ENCODE peak calls at places on chromosomes 11 and 22, in four cellular contexts. One of them, this sample, is unnamed.

GRCh38 chr11:122983438-122984185 is 2.0 kb upstream of the BSX start:
- DNase-seq in neuronal stem cell: no peak
- DNase-seq in mesenchymal stem cell: no peak
- DNase-seq in mesendoderm: peak
- DNase-seq in this sample: peak

GRCh38 chr11:114353448-114353847 is 46.9 kb downstream of the C11orf71 start:
- DNase-seq in mesenchymal stem cell: no peak
- DNase-seq in mesendoderm: no peak
- DNase-seq in neuronal stem cell: no peak
- DNase-seq in this sample: no peak

GRCh38 chr22:44335903-44336803 is 23.4 kb upstream of the SHISAL1 start:
- DNase-seq in mesenchymal stem cell: no peak
- DNase-seq in mesendoderm: peak
- DNase-seq in neuronal stem cell: no peak
- DNase-seq in this sample: peak

GRCh38 chr11:116890193-116890592 is 52.8 kb upstream of the APOA1 start:
- DNase-seq in neuronal stem cell: no peak
- DNase-seq in mesendoderm: no peak
- DNase-seq in mesenchymal stem cell: peak
- DNase-seq in this sample: no peak

GRCh38 chr22:39617761-39618757 is 47.5 kb downstream of the CACNA1I start:
- DNase-seq in mesenchymal stem cell: no peak
- DNase-seq in mesendoderm: no peak
- DNase-seq in neuronal stem cell: no peak
- DNase-seq in this sample: no peak

GRCh38 chr11:66327171-66328035 is 8.8 kb downstream of the RIN1 start:
- DNase-seq in neuronal stem cell: no peak
- DNase-seq in mesenchymal stem cell: peak
- DNase-seq in mesendoderm: peak
- DNase-seq in this sample: no peak

GRCh38 chr22:19132693-19133400 is 1.7 kb downstream of the TSSK2 start:
- DNase-seq in mesenchymal stem cell: no peak
- DNase-seq in mesendoderm: no peak
- DNase-seq in neuronal stem cell: no peak
- DNase-seq in this sample: no peak

GRCh38 chr22:32996276-32996675 is 61.9 kb downstream of the SYN3 start:
- DNase-seq in mesenchymal stem cell: no peak
- DNase-seq in neuronal stem cell: no peak
- DNase-seq in mesendoderm: no peak
- DNase-seq in this sample: no peak

GRCh38 chr22:17753401-17753989 is 20.8 kb downstream of the BID start:
- DNase-seq in mesendoderm: no peak
- DNase-seq in neuronal stem cell: no peak
- DNase-seq in mesenchymal stem cell: peak
- DNase-seq in this sample: no peak

GRCh38 chr11:26950260-26950719 is 43.6 kb upstream of the FIBIN start:
- DNase-seq in neuronal stem cell: no peak
- DNase-seq in mesendoderm: no peak
- DNase-seq in mesenchymal stem cell: peak
- DNase-seq in this sample: no peak

GRCh38 chr11:72040497-72041363 is 39.6 kb downstream of the NUMA1 start:
- DNase-seq in mesenchymal stem cell: peak
- DNase-seq in mesendoderm: peak
- DNase-seq in neuronal stem cell: peak
- DNase-seq in this sample: peak
- H3K4ac ChIP-seq in mesenchymal stem cell: peak
- H3K4ac ChIP-seq in mesendoderm: peak
- H3K4ac ChIP-seq in neuronal stem cell: no peak
- H3K4ac ChIP-seq in this sample: no peak

GRCh38 chr22:40853330-40853729 is 3.1 kb downstream of the ST13 start:
- DNase-seq in neuronal stem cell: no peak
- DNase-seq in mesendoderm: no peak
- DNase-seq in mesenchymal stem cell: no peak
- DNase-seq in this sample: no peak
- H2BK15ac ChIP-seq in neuronal stem cell: no peak
- H2BK15ac ChIP-seq in mesendoderm: no peak
- H2BK15ac ChIP-seq in mesenchymal stem cell: no peak
- H2BK15ac ChIP-seq in this sample: no peak

DNA sequence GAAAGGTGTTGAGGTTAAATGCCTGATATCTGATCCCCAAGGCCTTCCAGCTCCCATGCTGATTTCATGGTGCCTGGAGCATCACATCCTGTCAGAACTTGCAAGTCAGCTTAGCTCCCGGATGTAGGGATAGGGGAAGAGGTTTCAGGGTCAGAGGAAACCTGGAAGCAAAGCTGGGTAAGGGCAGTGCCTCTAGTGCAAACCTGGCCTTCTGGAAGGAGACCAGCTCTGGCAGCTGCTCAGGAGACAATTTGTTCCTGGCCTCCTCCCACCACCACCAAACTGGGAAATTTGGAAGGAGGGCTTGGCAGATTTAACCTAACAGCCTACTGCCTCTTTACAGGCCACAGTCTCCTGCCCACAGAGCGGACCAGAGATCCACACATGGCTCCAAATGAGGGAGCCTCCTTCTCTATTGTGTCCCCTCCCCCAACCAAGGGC is 9.2 kb upstream of the TSKU start:
- DNase-seq in neuronal stem cell: no peak
- DNase-seq in mesendoderm: peak
- DNase-seq in mesenchymal stem cell: no peak
- DNase-seq in this sample: no peak
- H3K27ac ChIP-seq in neuronal stem cell: no peak
- H3K27ac ChIP-seq in mesendoderm: no peak
- H3K27ac ChIP-seq in mesenchymal stem cell: no peak
- H3K27ac ChIP-seq in this sample: no peak

DNA sequence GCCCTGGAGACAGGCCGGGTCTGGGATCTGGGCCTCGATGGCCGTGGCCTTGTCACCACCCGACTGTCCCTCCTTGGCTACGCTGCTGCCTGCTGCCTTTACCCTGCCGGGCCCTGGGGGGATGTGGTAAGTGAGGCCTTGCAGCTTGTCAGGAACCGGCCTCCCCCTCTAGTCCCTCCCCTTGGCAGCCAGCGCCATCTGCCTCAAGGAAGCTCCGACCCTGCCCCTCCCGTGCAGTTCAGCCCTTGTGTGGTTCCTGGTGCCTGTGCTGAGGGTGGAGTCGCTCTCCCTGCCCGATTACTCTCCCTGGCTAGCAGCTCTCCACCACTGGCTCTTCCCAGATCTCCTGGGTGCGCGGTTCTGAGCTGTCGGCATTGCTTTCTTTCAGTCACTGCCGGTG is 33.7 kb downstream of the CTTN start:
- DNase-seq in mesendoderm: no peak
- DNase-seq in neuronal stem cell: no peak
- DNase-seq in mesenchymal stem cell: no peak
- DNase-seq in this sample: no peak
- H3K4ac ChIP-seq in mesendoderm: no peak
- H3K4ac ChIP-seq in neuronal stem cell: no peak
- H3K4ac ChIP-seq in mesenchymal stem cell: no peak
- H3K4ac ChIP-seq in this sample: no peak

GRCh38 chr11:70230151-70230839 is 27.2 kb downstream of the FADD start:
- DNase-seq in mesendoderm: no peak
- DNase-seq in mesenchymal stem cell: no peak
- DNase-seq in neuronal stem cell: no peak
- DNase-seq in this sample: no peak
- H2BK15ac ChIP-seq in mesendoderm: no peak
- H2BK15ac ChIP-seq in mesenchymal stem cell: no peak
- H2BK15ac ChIP-seq in neuronal stem cell: no peak
- H2BK15ac ChIP-seq in this sample: no peak

DNA sequence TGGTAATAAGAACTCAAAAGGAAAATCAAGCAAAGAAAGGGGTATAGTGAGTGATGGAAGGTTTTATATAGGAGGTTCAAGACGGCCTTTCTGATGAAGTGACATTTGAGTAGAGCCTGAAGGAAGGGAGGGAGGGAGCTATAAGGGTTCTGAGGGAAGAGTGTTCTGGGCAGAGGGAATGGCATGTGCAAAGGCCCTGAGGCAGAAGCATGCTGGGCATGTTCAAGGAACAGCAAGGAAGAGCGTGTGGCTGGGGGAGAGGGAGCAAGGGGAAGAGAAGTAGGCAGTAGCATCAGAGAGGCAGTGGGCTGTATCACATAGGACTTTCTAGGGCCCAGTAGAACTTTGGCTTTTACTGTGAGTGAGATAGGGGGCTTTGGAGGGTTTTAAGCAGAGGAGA is 108.9 kb upstream of the NAV2 start:
- DNase-seq in neuronal stem cell: no peak
- DNase-seq in mesenchymal stem cell: no peak
- DNase-seq in mesendoderm: no peak
- DNase-seq in this sample: no peak
- H3K27ac ChIP-seq in neuronal stem cell: no peak
- H3K27ac ChIP-seq in mesenchymal stem cell: no peak
- H3K27ac ChIP-seq in mesendoderm: no peak
- H3K27ac ChIP-seq in this sample: no peak

GRCh38 chr11:65213322-65214211 is 31.8 kb downstream of the CAPN1 start:
- DNase-seq in mesenchymal stem cell: no peak
- DNase-seq in neuronal stem cell: no peak
- DNase-seq in mesendoderm: peak
- DNase-seq in this sample: peak
- H3K4ac ChIP-seq in mesenchymal stem cell: peak
- H3K4ac ChIP-seq in neuronal stem cell: peak
- H3K4ac ChIP-seq in mesendoderm: no peak
- H3K4ac ChIP-seq in this sample: no peak

GRCh38 chr22:42766860-42767259 is 46.2 kb upstream of the A4GALT start:
- DNase-seq in mesenchymal stem cell: no peak
- DNase-seq in mesendoderm: no peak
- DNase-seq in neuronal stem cell: no peak
- DNase-seq in this sample: no peak

GRCh38 chr22:42760806-42761565 is 40.3 kb upstream of the A4GALT start:
- DNase-seq in neuronal stem cell: no peak
- DNase-seq in mesendoderm: no peak
- DNase-seq in mesenchymal stem cell: no peak
- DNase-seq in this sample: no peak

GRCh38 chr22:42763965-42764480 is 43.4 kb upstream of the A4GALT start:
- DNase-seq in mesenchymal stem cell: no peak
- DNase-seq in neuronal stem cell: no peak
- DNase-seq in mesendoderm: no peak
- DNase-seq in this sample: no peak

GRCh38 chr22:42768385-42769035 is 47.8 kb upstream of the A4GALT start:
- DNase-seq in neuronal stem cell: no peak
- DNase-seq in mesenchymal stem cell: no peak
- DNase-seq in mesendoderm: no peak
- DNase-seq in this sample: no peak

GRCh38 chr22:42764895-42765363 is 44.3 kb upstream of the A4GALT start:
- DNase-seq in neuronal stem cell: no peak
- DNase-seq in mesendoderm: no peak
- DNase-seq in mesenchymal stem cell: no peak
- DNase-seq in this sample: no peak
- H2BK15ac ChIP-seq in neuronal stem cell: peak
- H2BK15ac ChIP-seq in mesendoderm: no peak
- H2BK15ac ChIP-seq in mesenchymal stem cell: peak
- H2BK15ac ChIP-seq in this sample: no peak

GRCh38 chr11:121790435-121790834 is 325.6 kb downstream of the BLID start:
- DNase-seq in neuronal stem cell: no peak
- DNase-seq in mesendoderm: peak
- DNase-seq in mesenchymal stem cell: no peak
- DNase-seq in this sample: no peak

GRCh38 chr11:121795206-121795605 is 320.8 kb downstream of the BLID start:
- DNase-seq in neuronal stem cell: no peak
- DNase-seq in mesenchymal stem cell: no peak
- DNase-seq in mesendoderm: no peak
- DNase-seq in this sample: no peak

GRCh38 chr11:121797496-121797895 is 318.5 kb downstream of the BLID start:
- DNase-seq in neuronal stem cell: no peak
- DNase-seq in mesenchymal stem cell: no peak
- DNase-seq in mesendoderm: no peak
- DNase-seq in this sample: no peak

GRCh38 chr11:121794671-121795070 is 321.3 kb downstream of the BLID start:
- DNase-seq in mesenchymal stem cell: no peak
- DNase-seq in neuronal stem cell: no peak
- DNase-seq in mesendoderm: no peak
- DNase-seq in this sample: peak

DNA sequence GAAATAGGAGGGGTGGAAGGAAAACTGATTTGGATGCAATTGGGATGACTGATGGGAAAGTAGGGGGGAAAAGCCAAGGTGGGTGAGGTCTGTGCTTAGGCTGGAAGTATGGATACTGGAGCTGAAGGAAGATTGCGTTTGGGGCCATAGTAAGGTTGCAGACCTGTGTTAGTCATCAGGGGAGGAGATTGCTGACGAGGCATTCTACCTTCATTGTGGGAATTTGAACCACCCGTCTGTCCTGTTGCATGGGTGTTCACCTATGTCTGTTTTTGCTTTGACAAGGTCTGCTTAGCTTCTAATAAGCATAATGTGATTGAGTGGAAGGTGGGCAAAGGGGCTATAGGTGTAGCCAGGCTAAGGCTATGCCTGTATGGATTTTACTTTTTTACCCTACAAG is 323.8 kb downstream of the BLID start:
- DNase-seq in neuronal stem cell: no peak
- DNase-seq in mesenchymal stem cell: no peak
- DNase-seq in mesendoderm: no peak
- DNase-seq in this sample: no peak
- H3K27ac ChIP-seq in neuronal stem cell: no peak
- H3K27ac ChIP-seq in mesenchymal stem cell: no peak
- H3K27ac ChIP-seq in mesendoderm: no peak
- H3K27ac ChIP-seq in this sample: no peak